ENCODE peak calls at places on chromosomes 1 and 21, in five cellular contexts. Q, Z, T, Y and P are unnamed samples.

GRCh38 chr1:56451491-56451890 is 127.9 kb downstream of the PLPP3 start:
- DNase-seq in Z (no peak), T (no peak), Y (no peak), Q (no peak), P (no peak)

GRCh38 chr1:39173995-39174380 is 30.5 kb upstream of the MACF1 start:
- DNase-seq in Y (no peak), Q (no peak), Z (no peak), T (no peak), P (no peak)

GRCh38 chr1:41804176-41804575 is 114.5 kb downstream of the HIVEP3 start:
- DNase-seq in Q (no peak), Y (no peak), Z (no peak), T (no peak), P (no peak)

GRCh38 chr1:85274969-85275453 is 1.4 kb downstream of the BCL10 start:
- DNase-seq in Z (no peak), Q (peak), T (no peak), Y (peak), P (no peak)

GRCh38 chr1:157691285-157691920 is 9.2 kb downstream of the FCRL3 start:
- DNase-seq in T (no peak), Y (peak), Q (peak), Z (peak), P (no peak)

GRCh38 chr1:34918609-34919561 is 10.6 kb downstream of the DLGAP3 start:
- DNase-seq in T (peak), Z (no peak), Q (no peak), Y (no peak), P (no peak)

GRCh38 chr1:229430761-229431269 is 3.1 kb downstream of the ACTA1 start:
- DNase-seq in T (peak), Z (no peak), Y (peak), Q (peak), P (peak)

GRCh38 chr1:201016211-201016651 is 7.3 kb downstream of the KIF21B start:
- DNase-seq in Q (peak), T (no peak), Z (peak), Y (peak), P (no peak)

GRCh38 chr1:63063367-63063766 is 259.0 kb upstream of the FOXD3 start:
- DNase-seq in Y (no peak), Z (no peak), T (peak), Q (no peak), P (no peak)

GRCh38 chr1:227885648-227886502 is 61.9 kb downstream of the WNT9A start:
- DNase-seq in Q (peak), Z (no peak), T (peak), Y (peak), P (peak)

GRCh38 chr1:59672851-59673574 is 141.7 kb upstream of the HOOK1 start:
- DNase-seq in Q (peak), Z (no peak), T (peak), Y (peak), P (no peak)

GRCh38 chr1:154878371-154879355 is 8.6 kb upstream of the KCNN3 start:
- DNase-seq in Z (no peak), Q (peak), Y (peak), T (peak), P (peak)

GRCh38 chr1:47785561-47786271 is 211.5 kb downstream of the TRABD2B start:
- DNase-seq in Q (peak), T (peak), Y (no peak), Z (no peak), P (no peak)

GRCh38 chr1:47280142-47280541 is 33.8 kb downstream of the STIL start:
- DNase-seq in T (no peak), Z (no peak), Q (no peak), Y (no peak), P (no peak)

GRCh38 chr21:26011292-26011940 is 159.2 kb downstream of the APP start:
- DNase-seq in Y (no peak), Z (no peak), Q (no peak), T (no peak), P (no peak)

GRCh38 chr1:25945756-25946155 is 39.5 kb upstream of the STMN1 start:
- DNase-seq in Z (no peak), Q (no peak), T (no peak), Y (no peak), P (no peak)

GRCh38 chr1:50615036-50615750 is 191.9 kb upstream of the DMRTA2 start:
- DNase-seq in Y (no peak), T (no peak), Q (no peak), Z (no peak), P (no peak)